ENCODE peak calls at places on chromosomes 1 and 21, in four cellular contexts. D is activated CD8-positive, alpha-beta T cell treated with anti-CD3 and anti-CD28 coated beads, Interleukin-2, amount 10 ng/mL, durations not matched to agents 7 days and 5 days; L is naive B cell; V is Right ventricle myocardium superior. Z is an unnamed sample.

GRCh38 chr21:44407493-44407892 is 47.8 kb upstream of the LRRC3 start:
- ATAC-seq in V (no peak), L (no peak), D (no peak), Z (no peak)

GRCh38 chr1:221217029-221217428 is 337.8 kb downstream of the HLX start:
- ATAC-seq in L (peak), V (peak), D (no peak), Z (peak)

GRCh38 chr1:8533124-8533523 is 215.2 kb downstream of the SLC45A1 start:
- ATAC-seq in V (no peak), L (peak), D (peak), Z (peak)

GRCh38 chr1:59509341-59509869 is 212.5 kb downstream of the FGGY start:
- ATAC-seq in L (no peak), V (no peak), D (no peak), Z (no peak)

GRCh38 chr1:180945151-180945550 is 32.5 kb downstream of the KIAA1614 start:
- ATAC-seq in D (no peak), V (no peak), L (no peak), Z (no peak)

GRCh38 chr1:30171956-30172694 is 551.3 kb downstream of the MATN1 start:
- ATAC-seq in D (no peak), V (no peak), L (no peak), Z (no peak)

GRCh38 chr1:160168609-160169369 is 17.4 kb downstream of the ATP1A4 start:
- ATAC-seq in D (no peak), V (no peak), L (no peak), Z (no peak)

GRCh38 chr1:206905295-206906164 is 8.3 kb downstream of the IL24 start:
- ATAC-seq in V (no peak), D (peak), L (peak), Z (peak)

GRCh38 chr1:201180133-201180532 is 10.5 kb upstream of the IGFN1 start:
- ATAC-seq in L (no peak), D (no peak), V (no peak), Z (no peak)

GRCh38 chr1:50666849-50667248 is 243.6 kb upstream of the DMRTA2 start:
- ATAC-seq in L (no peak), V (no peak), D (no peak), Z (no peak)